ENCODE peak calls at places on chromosomes 2 and 18, in eight cellular contexts. M, A, T, L, P, R, S and G are unnamed samples.

GRCh38 chr18:58522157-58522556 is 106.7 kb downstream of the ALPK2 start:
- DNase-seq in M (no peak), A (no peak), T (no peak), L (no peak), P (no peak), R (no peak), S (no peak), G (no peak)

GRCh38 chr2:235171511-235172130 is 219.8 kb downstream of the SH3BP4 start:
- DNase-seq in M (peak), A (no peak), T (no peak), L (peak), P (no peak), R (no peak), S (no peak), G (no peak)

GRCh38 chr2:166494140-166494544 is at the start of gene SCN7A:
- DNase-seq in M (peak), A (peak), T (peak), L (no peak), P (no peak), R (peak), S (no peak), G (peak)

GRCh38 chr2:173979721-173980351 is 14.7 kb upstream of the SP3 start:
- DNase-seq in M (peak), A (no peak), T (no peak), L (no peak), P (no peak), R (no peak), S (no peak), G (no peak)

GRCh38 chr18:59029663-59030421 is 109.8 kb upstream of the SEC11C start:
- DNase-seq in M (no peak), A (no peak), T (no peak), L (no peak), P (no peak), R (no peak), S (no peak), G (no peak)

GRCh38 chr2:134087371-134087921 is 166.4 kb upstream of the MGAT5 start:
- DNase-seq in M (no peak), A (no peak), T (no peak), L (no peak), P (peak), R (no peak), S (no peak), G (no peak)

GRCh38 chr18:49754866-49755265 is 58.5 kb downstream of the ACAA2 start:
- DNase-seq in M (peak), A (no peak), T (no peak), L (no peak), P (no peak), R (no peak), S (no peak), G (no peak)

GRCh38 chr2:54669677-54670484 is 53.6 kb upstream of the EML6 start:
- DNase-seq in M (peak), A (no peak), T (peak), L (peak), P (peak), R (no peak), S (no peak), G (no peak)

GRCh38 chr2:201758229-201758628 is 22.5 kb downstream of the ALS2 start:
- DNase-seq in M (no peak), A (no peak), T (no peak), L (no peak), P (peak), R (no peak), S (no peak), G (no peak)

GRCh38 chr2:64807417-64807816 is 153.7 kb upstream of the SERTAD2 start:
- DNase-seq in M (peak), A (no peak), T (no peak), L (peak), P (no peak), R (no peak), S (no peak), G (no peak)

GRCh38 chr2:120598416-120598815 is 137.3 kb upstream of the GLI2 start:
- DNase-seq in M (no peak), A (no peak), T (no peak), L (no peak), P (no peak), R (peak), S (no peak), G (peak)

GRCh38 chr2:16861154-16861929 is 195.7 kb upstream of the CYRIA start:
- DNase-seq in M (peak), A (no peak), T (no peak), L (no peak), P (no peak), R (no peak), S (no peak), G (no peak)

GRCh38 chr18:74507927-74508326 is 11.8 kb downstream of the CNDP2 start:
- DNase-seq in M (no peak), A (no peak), T (no peak), L (no peak), P (no peak), R (peak), S (no peak), G (no peak)
- TF ChIP-seq CTCF in M (no peak), A (no peak), T (no peak), L (no peak), P (no peak), R (no peak), S (no peak), G (no peak)

GRCh38 chr18:34077599-34077998 is 147.1 kb downstream of the NOL4 start:
- DNase-seq in M (no peak), A (no peak), T (no peak), L (no peak), P (no peak), R (no peak), S (no peak), G (no peak)
- TF ChIP-seq CTCF in M (no peak), A (no peak), T (no peak), L (no peak), P (no peak), R (no peak), S (no peak), G (no peak)

GRCh38 chr18:45437399-45437798 is 177.9 kb upstream of the SLC14A2 start:
- DNase-seq in M (no peak), A (no peak), T (no peak), L (no peak), P (no peak), R (no peak), S (no peak), G (no peak)

GRCh38 chr18:45440246-45440645 is 175.0 kb upstream of the SLC14A2 start:
- DNase-seq in M (no peak), A (no peak), T (no peak), L (no peak), P (no peak), R (no peak), S (no peak), G (no peak)

GRCh38 chr18:45435810-45436209 is 179.5 kb upstream of the SLC14A2 start:
- DNase-seq in M (no peak), A (no peak), T (no peak), L (no peak), P (no peak), R (no peak), S (no peak), G (no peak)

GRCh38 chr18:45441110-45441842 is 174.0 kb upstream of the SLC14A2 start:
- DNase-seq in M (peak), A (no peak), T (no peak), L (no peak), P (no peak), R (no peak), S (no peak), G (no peak)
- TF ChIP-seq CTCF in M (peak), A (peak), T (no peak), L (peak), P (no peak), R (peak), S (peak), G (peak)

GRCh38 chr2:232325324-232326273 is 53.0 kb upstream of the ALPP start:
- DNase-seq in M (peak), A (peak), T (no peak), L (no peak), P (peak), R (peak), S (peak), G (peak)

GRCh38 chr2:232328516-232329460 is 49.8 kb upstream of the ALPP start:
- DNase-seq in M (no peak), A (no peak), T (no peak), L (no peak), P (no peak), R (peak), S (no peak), G (peak)

GRCh38 chr2:232328038-232328435 is 50.5 kb upstream of the ALPP start:
- DNase-seq in M (no peak), A (no peak), T (no peak), L (no peak), P (no peak), R (no peak), S (no peak), G (no peak)

GRCh38 chr2:232329716-232330067 is 48.9 kb upstream of the ALPP start:
- DNase-seq in M (no peak), A (no peak), T (no peak), L (no peak), P (no peak), R (peak), S (no peak), G (no peak)

DNA sequence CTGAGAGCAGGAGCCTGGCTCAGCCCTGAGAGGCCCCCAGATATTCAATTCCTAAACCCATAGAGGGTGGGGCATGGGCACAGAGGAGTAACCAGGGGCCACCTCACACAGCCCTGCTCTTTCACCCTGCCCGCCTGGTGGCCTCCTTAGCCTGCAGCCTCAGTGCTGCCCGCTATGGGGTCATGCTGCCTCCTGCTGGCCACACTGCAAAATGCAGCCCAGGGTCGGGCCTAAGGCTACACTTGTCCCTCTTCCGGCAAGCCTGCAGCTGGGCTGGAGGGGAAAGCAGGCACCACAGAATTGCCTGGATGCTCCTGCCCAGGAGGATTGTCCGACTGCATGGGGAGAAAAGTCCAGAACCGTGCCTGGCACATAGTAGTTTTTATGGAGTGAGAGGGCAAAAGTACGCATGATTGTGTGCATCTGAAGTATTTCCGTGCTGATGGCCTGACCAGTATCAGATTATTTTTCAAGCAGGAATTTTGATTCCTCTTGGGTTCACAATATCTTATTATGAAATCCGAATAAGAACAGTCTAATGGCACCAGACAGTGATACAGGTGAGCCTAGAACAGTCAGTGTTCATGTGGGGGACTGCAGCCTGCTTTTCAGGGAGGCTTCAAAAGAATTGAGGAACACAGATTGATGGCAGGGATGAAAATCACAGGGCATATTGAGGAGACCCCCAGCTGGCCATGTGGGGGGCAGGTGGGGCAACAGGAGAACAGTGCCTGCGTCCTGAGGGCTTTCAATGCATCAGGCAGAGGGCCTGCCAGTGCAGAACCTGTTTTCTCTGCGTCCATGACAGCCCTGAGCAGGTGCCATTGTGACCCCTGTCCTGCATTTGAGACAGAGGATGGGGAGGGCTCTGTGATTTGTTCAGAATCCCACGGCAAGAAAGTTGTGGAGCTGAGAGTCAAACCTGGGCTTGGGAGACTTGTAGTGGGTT is 51.2 kb upstream of the ALPP start:
- DNase-seq in M (peak), A (peak), T (no peak), L (peak), P (peak), R (peak), S (peak), G (peak)
- TF ChIP-seq CTCF in M (peak), A (peak), T (peak), L (peak), P (peak), R (peak), S (peak), G (peak)

DNA sequence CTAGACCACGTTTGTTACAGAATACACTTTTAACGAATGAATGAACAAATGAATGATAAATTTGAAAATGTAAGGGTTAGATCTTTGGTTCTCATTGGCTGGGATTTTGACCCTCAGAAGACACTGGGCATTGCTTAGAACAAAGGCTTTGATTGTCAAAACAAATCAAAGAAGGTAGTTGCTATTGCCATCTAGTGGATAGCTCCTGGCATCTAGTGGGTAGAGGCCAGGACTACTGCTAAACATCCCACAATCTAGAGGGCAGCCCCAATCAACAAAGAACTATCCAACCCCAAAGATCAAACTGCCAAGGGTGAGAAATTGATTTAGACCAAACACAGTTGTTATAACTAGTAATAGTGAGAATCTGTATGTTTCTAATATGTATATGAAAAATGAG is 552.3 kb downstream of the KCNJ3 start:
- DNase-seq in M (no peak), A (no peak), T (no peak), L (no peak), P (peak), R (no peak), S (no peak), G (no peak)
- TF ChIP-seq CTCF in M (no peak), A (no peak), T (no peak), L (peak), P (peak), R (peak), S (peak), G (no peak)